ENCODE peak calls at places on chromosomes 2 and 18, in five cellular contexts. One of them, this sample, is unnamed.

GRCh38 chr18:13984080-13984479 is 68.7 kb upstream of the MC2R start:
- DNase-seq in GM12865: no peak
- DNase-seq in T-helper 1 cell: no peak
- DNase-seq in heart left ventricle: no peak
- DNase-seq in right atrium auricular region: no peak
- DNase-seq in this sample: no peak

GRCh38 chr2:101793277-101793969 is 95.9 kb downstream of the MAP4K4 start:
- DNase-seq in heart left ventricle: no peak
- DNase-seq in GM12865: no peak
- DNase-seq in T-helper 1 cell: no peak
- DNase-seq in right atrium auricular region: no peak
- DNase-seq in this sample: no peak

GRCh38 chr2:176177580-176178270 is 10.7 kb upstream of the HOXD1 start:
- DNase-seq in GM12865: no peak
- DNase-seq in heart left ventricle: peak
- DNase-seq in right atrium auricular region: no peak
- DNase-seq in T-helper 1 cell: no peak
- DNase-seq in this sample: peak

GRCh38 chr18:71431689-71432088 is 1112.5 kb downstream of the CBLN2 start:
- DNase-seq in GM12865: no peak
- DNase-seq in T-helper 1 cell: no peak
- DNase-seq in right atrium auricular region: no peak
- DNase-seq in heart left ventricle: no peak
- DNase-seq in this sample: no peak

GRCh38 chr2:118668431-118669424 is 178.7 kb downstream of the EN1 start:
- DNase-seq in GM12865: no peak
- DNase-seq in right atrium auricular region: no peak
- DNase-seq in heart left ventricle: no peak
- DNase-seq in T-helper 1 cell: no peak
- DNase-seq in this sample: no peak

GRCh38 chr2:10601866-10602566 is 87.8 kb downstream of the NOL10 start:
- DNase-seq in T-helper 1 cell: no peak
- DNase-seq in right atrium auricular region: no peak
- DNase-seq in heart left ventricle: no peak
- DNase-seq in GM12865: no peak
- DNase-seq in this sample: no peak

GRCh38 chr2:159792036-159792435 is 6.0 kb downstream of the CD302 start:
- DNase-seq in right atrium auricular region: no peak
- DNase-seq in GM12865: no peak
- DNase-seq in heart left ventricle: no peak
- DNase-seq in T-helper 1 cell: no peak
- DNase-seq in this sample: no peak

GRCh38 chr2:26692814-26693286 is 328 bp downstream of the KCNK3 start:
- DNase-seq in heart left ventricle: no peak
- DNase-seq in GM12865: no peak
- DNase-seq in right atrium auricular region: no peak
- DNase-seq in T-helper 1 cell: no peak
- DNase-seq in this sample: peak

GRCh38 chr2:142502402-142502801 is 371.6 kb upstream of the LRP1B start:
- DNase-seq in heart left ventricle: no peak
- DNase-seq in T-helper 1 cell: no peak
- DNase-seq in right atrium auricular region: no peak
- DNase-seq in GM12865: no peak
- DNase-seq in this sample: no peak

GRCh38 chr2:162509288-162509968 is 165.5 kb downstream of the GCA start:
- DNase-seq in T-helper 1 cell: no peak
- DNase-seq in GM12865: no peak
- DNase-seq in right atrium auricular region: no peak
- DNase-seq in heart left ventricle: no peak
- DNase-seq in this sample: no peak

GRCh38 chr2:217105733-217106649 is 246.1 kb upstream of the TNP1 start:
- DNase-seq in right atrium auricular region: no peak
- DNase-seq in T-helper 1 cell: no peak
- DNase-seq in heart left ventricle: no peak
- DNase-seq in GM12865: no peak
- DNase-seq in this sample: no peak

GRCh38 chr18:7749510-7749981 is 182.4 kb downstream of the PTPRM start:
- DNase-seq in right atrium auricular region: no peak
- DNase-seq in heart left ventricle: no peak
- DNase-seq in GM12865: no peak
- DNase-seq in T-helper 1 cell: no peak
- DNase-seq in this sample: no peak

GRCh38 chr2:50727940-50728339 is 304.0 kb downstream of the NRXN1 start:
- DNase-seq in right atrium auricular region: no peak
- DNase-seq in T-helper 1 cell: no peak
- DNase-seq in GM12865: no peak
- DNase-seq in heart left ventricle: no peak
- DNase-seq in this sample: no peak

GRCh38 chr2:234751275-234751938 is 200.4 kb upstream of the SH3BP4 start:
- DNase-seq in heart left ventricle: no peak
- DNase-seq in T-helper 1 cell: no peak
- DNase-seq in right atrium auricular region: no peak
- DNase-seq in GM12865: no peak
- DNase-seq in this sample: no peak

GRCh38 chr2:43478423-43479086 is 117.3 kb downstream of the THADA start:
- DNase-seq in right atrium auricular region: no peak
- DNase-seq in heart left ventricle: no peak
- DNase-seq in T-helper 1 cell: no peak
- DNase-seq in GM12865: peak
- DNase-seq in this sample: no peak

GRCh38 chr2:232697807-232698110 is 628 bp downstream of the GIGYF2 start:
- DNase-seq in heart left ventricle: no peak
- DNase-seq in GM12865: peak
- DNase-seq in T-helper 1 cell: no peak
- DNase-seq in right atrium auricular region: no peak
- DNase-seq in this sample: no peak